ENCODE peak calls at places on chromosome 18, in four cellular contexts. C is ovary, N is tibial nerve, S is left lung. E is an unnamed sample.

GRCh38 chr18:37397814-37398213 is 167.8 kb downstream of the CELF4 start:
- DNase-seq in C (no peak), S (no peak), N (no peak), E (no peak)

GRCh38 chr18:40608220-40608619 is 1346.8 kb upstream of the PIK3C3 start:
- DNase-seq in C (no peak), S (no peak), N (no peak), E (no peak)

GRCh38 chr18:76613058-76613457 is 118.0 kb upstream of the ZNF516 start:
- DNase-seq in C (no peak), N (no peak), S (no peak), E (no peak)

GRCh38 chr18:27854631-27855030 is 322.3 kb downstream of the CDH2 start:
- DNase-seq in S (no peak), N (no peak), C (no peak), E (no peak)

GRCh38 chr18:44564922-44565321 is 115.8 kb upstream of the SETBP1 start:
- DNase-seq in N (no peak), C (no peak), S (no peak), E (no peak)

GRCh38 chr18:3066391-3067079 is 53.6 kb upstream of the LPIN2 start:
- DNase-seq in S (no peak), N (no peak), C (no peak), E (peak; percentile 9)

GRCh38 chr18:8813621-8814020 is 108.3 kb downstream of the MTCL1 start:
- DNase-seq in N (no peak), C (no peak), S (no peak), E (no peak)

GRCh38 chr18:4142876-4143275 is 312.2 kb downstream of the DLGAP1 start:
- DNase-seq in C (no peak), N (no peak), S (no peak), E (no peak)

GRCh38 chr18:23844991-23845680 is 155.9 kb downstream of the LAMA3 start:
- DNase-seq in S (no peak), C (no peak), N (no peak), E (no peak)

GRCh38 chr18:33957705-33958104 is 267.0 kb downstream of the NOL4 start:
- DNase-seq in C (no peak), S (no peak), N (no peak), E (no peak)

GRCh38 chr18:38525039-38525438 is 959.4 kb upstream of the CELF4 start:
- DNase-seq in C (no peak), S (no peak), N (no peak), E (no peak)

GRCh38 chr18:41940506-41941215 is 14.4 kb upstream of the PIK3C3 start:
- DNase-seq in N (no peak), S (no peak), C (no peak), E (no peak)

GRCh38 chr18:32386466-32386865 is 84.2 kb downstream of the GAREM1 start:
- DNase-seq in C (no peak), S (no peak), N (no peak), E (no peak)

GRCh38 chr18:5237083-5237722 is 40.1 kb upstream of the AKAIN1 start:
- DNase-seq in S (no peak), C (no peak), N (no peak), E (no peak)

GRCh38 chr18:78625895-78626294 is 353.7 kb upstream of the SALL3 start:
- DNase-seq in C (no peak), S (no peak), N (no peak), E (no peak)

GRCh38 chr18:37299471-37300304 is 265.9 kb downstream of the CELF4 start:
- DNase-seq in C (peak; percentile 96), S (peak; percentile 89), N (peak; percentile 72), E (peak; percentile 90)

GRCh38 chr18:49861659-49862058 is 48.3 kb upstream of the ACAA2 start:
- DNase-seq in C (no peak), S (no peak), N (no peak), E (no peak)

GRCh38 chr18:9782073-9782857 is 74.2 kb downstream of the RAB31 start:
- DNase-seq in N (no peak), C (peak; percentile 48), S (no peak), E (no peak)

GRCh38 chr18:77067315-77068061 is 65.1 kb downstream of the MBP start:
- DNase-seq in C (peak; percentile 77), S (peak; percentile 78), N (no peak), E (peak; percentile 61)

GRCh38 chr18:10010611-10011015 is 96.8 kb downstream of the VAPA start:
- DNase-seq in N (peak; percentile 51), C (peak; percentile 65), S (no peak), E (peak; percentile 83)

GRCh38 chr18:54604211-54604610 is 13.2 kb downstream of the DYNAP start:
- DNase-seq in C (no peak), S (no peak), N (no peak), E (no peak)

GRCh38 chr18:54607213-54607934 is 16.3 kb downstream of the DYNAP start:
- DNase-seq in C (no peak), N (no peak), S (no peak), E (no peak)

GRCh38 chr18:54611819-54612218 is 20.8 kb downstream of the DYNAP start:
- DNase-seq in S (no peak), N (no peak), C (no peak), E (no peak)

GRCh38 chr18:54608008-54608642 is 17.1 kb downstream of the DYNAP start:
- DNase-seq in N (no peak), C (no peak), S (no peak), E (no peak)

DNA sequence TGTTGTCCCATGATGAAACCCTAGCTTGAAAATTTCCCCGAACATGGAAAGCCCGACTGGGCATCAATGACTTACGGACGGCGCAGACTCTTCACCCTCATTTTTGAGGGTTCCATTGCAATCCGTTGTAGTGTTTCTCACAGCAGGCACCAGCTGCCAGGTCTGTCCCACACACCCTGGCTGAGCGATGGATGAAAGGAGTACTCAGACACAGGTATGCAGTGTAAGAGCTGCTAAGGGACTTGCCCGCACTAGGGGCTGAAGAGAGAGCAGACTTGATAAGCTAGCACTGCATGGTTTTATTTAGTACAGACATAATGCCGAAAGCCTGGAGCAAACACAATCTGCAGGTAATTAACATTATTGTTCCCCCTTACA is 15.8 kb downstream of the DYNAP start:
- DNase-seq in S (peak; percentile 37), N (no peak), C (no peak), E (no peak)
- H3K27ac ChIP-seq in S (peak overlapping the region; percentile 74), N (no peak overlapping the region), C (no peak overlapping the region), E (no peak overlapping the region)

DNA sequence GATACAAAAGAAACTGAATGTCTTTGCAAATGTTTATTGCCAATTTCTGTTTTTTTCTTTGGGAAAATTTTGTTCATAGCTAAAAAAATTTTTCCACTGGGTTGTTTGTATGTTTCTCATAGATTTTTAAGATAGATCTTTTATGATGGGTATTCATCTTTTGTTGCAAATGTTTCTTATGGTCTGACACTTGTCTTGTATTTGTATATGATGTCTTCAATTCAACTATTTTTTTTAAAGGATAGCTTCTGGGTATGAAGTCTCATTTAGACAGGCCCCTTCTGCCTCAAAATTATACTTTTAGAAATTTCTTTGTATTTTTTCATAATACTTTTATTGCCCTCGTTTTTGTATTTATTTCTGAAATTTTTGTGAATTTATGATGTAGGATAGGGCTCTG is 73.8 kb downstream of the KCTD1 start:
- DNase-seq in N (no peak), S (no peak), C (no peak), E (no peak)
- H3K36me3 ChIP-seq in N (no peaks in the 10 kb centered on the region), S (no peaks in the 10 kb centered on the region), C (no peaks in the 10 kb centered on the region), E (peaks cover 18% of the 10 kb centered on the region)

GRCh38 chr18:22175326-22175725 is 5.9 kb downstream of the GATA6 start:
- DNase-seq in C (no peak), N (no peak), S (no peak), E (no peak)

GRCh38 chr18:22176282-22176621 is 6.9 kb downstream of the GATA6 start:
- DNase-seq in S (no peak), N (no peak), C (no peak), E (no peak)

GRCh38 chr18:22173928-22174301 is 4.5 kb downstream of the GATA6 start:
- DNase-seq in N (no peak), C (no peak), S (no peak), E (no peak)

GRCh38 chr18:22173221-22173927 is 4.0 kb downstream of the GATA6 start:
- DNase-seq in N (no peak), C (peak; percentile 24), S (no peak), E (no peak)

GRCh38 chr18:22174341-22175148 is 5.2 kb downstream of the GATA6 start:
- DNase-seq in C (peak; percentile 38), S (no peak), N (no peak), E (no peak)
- H3K27ac ChIP-seq in C (peak overlapping the region; percentile 97), S (peak overlapping the region; percentile 46), N (no peak overlapping the region), E (peak overlapping the region; percentile 92)

DNA sequence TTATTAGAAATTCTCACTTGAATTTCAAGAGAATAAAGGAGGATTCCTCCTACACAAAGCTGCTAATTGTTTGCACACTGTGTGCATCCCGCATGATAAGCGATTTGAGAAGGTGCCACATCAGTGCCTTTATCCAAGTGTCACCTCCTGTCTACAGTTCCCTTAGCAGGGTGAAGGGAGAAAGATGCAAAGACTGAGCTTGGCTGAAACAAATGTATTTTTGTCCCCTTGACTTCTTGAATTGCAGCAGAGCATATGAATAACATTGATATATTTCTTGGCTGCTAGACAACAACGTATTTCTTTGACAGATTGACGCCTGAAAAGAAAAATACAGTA is 255.1 kb downstream of the NEDD4L start:
- DNase-seq in C (no peak), N (no peak), S (no peak), E (no peak)
- H3K36me3 ChIP-seq in C (no peaks in the 10 kb centered on the region), N (no peaks in the 10 kb centered on the region), S (no peaks in the 10 kb centered on the region), E (no peaks in the 10 kb centered on the region)

GRCh38 chr18:6745504-6746031 is 16.1 kb downstream of the ARHGAP28 start:
- DNase-seq in C (no peak), S (no peak), N (no peak), E (no peak)

GRCh38 chr18:6747646-6748045 is 18.1 kb downstream of the ARHGAP28 start:
- DNase-seq in N (no peak), S (no peak), C (no peak), E (no peak)

GRCh38 chr18:6748241-6748640 is 18.7 kb downstream of the ARHGAP28 start:
- DNase-seq in S (no peak), C (no peak), N (no peak), E (peak; percentile 40)

GRCh38 chr18:6744816-6745455 is 15.4 kb downstream of the ARHGAP28 start:
- DNase-seq in S (no peak), N (no peak), C (no peak), E (no peak)

GRCh38 chr18:6746386-6746960 is 17.0 kb downstream of the ARHGAP28 start:
- DNase-seq in N (no peak), C (no peak), S (no peak), E (no peak)
- H3K27ac ChIP-seq in N (no peak overlapping the region), C (no peak overlapping the region), S (no peak overlapping the region), E (no peak overlapping the region)

GRCh38 chr18:63298393-63299015 is 21.1 kb downstream of the BCL2 start:
- DNase-seq in C (no peak), S (no peak), N (no peak), E (no peak)
- H3K36me3 ChIP-seq in C (no peaks in the 10 kb centered on the region), S (no peaks in the 10 kb centered on the region), N (no peaks in the 10 kb centered on the region), E (no peaks in the 10 kb centered on the region)

E was measured in heart left ventricle.